ENCODE peak calls at places on chromosomes 2 and 18, in six cellular contexts. I is heart right ventricle, A is Calu3, Y is GM20000, D is fibroblast of pulmonary artery, U is endothelial cell. G is an unnamed sample.

GRCh38 chr18:41579185-41579584 is 375.8 kb upstream of the PIK3C3 start:
- DNase-seq in A (no peak), U (no peak), Y (no peak), I (no peak), D (peak), G (no peak)

GRCh38 chr2:183996825-183997823 is 601.2 kb upstream of the ZNF804A start:
- DNase-seq in Y (no peak), U (no peak), I (no peak), A (no peak), D (no peak), G (no peak)

GRCh38 chr2:197871780-197872456 is 67.5 kb downstream of the PLCL1 start:
- DNase-seq in A (no peak), I (no peak), Y (no peak), D (no peak), U (no peak), G (no peak)

GRCh38 chr2:74206180-74206688 is 7.8 kb downstream of the MTHFD2 start:
- DNase-seq in A (no peak), Y (peak), I (no peak), U (no peak), D (peak), G (no peak)

GRCh38 chr2:71685941-71686611 is 232.7 kb downstream of the DYSF start:
- DNase-seq in D (no peak), U (no peak), A (no peak), Y (no peak), I (no peak), G (no peak)

GRCh38 chr2:95760839-95761525 is 169.2 kb downstream of the TRIM43 start:
- DNase-seq in I (no peak), A (no peak), Y (no peak), U (no peak), D (peak), G (peak)

GRCh38 chr2:230394301-230394700 is 21.7 kb upstream of the SP100 start:
- DNase-seq in A (no peak), I (no peak), Y (no peak), U (no peak), D (no peak), G (no peak)

GRCh38 chr18:78798402-78799175 is 181.0 kb upstream of the SALL3 start:
- DNase-seq in Y (no peak), D (no peak), I (no peak), A (no peak), U (no peak), G (no peak)

GRCh38 chr2:3179208-3179607 is 198.4 kb downstream of the EIPR1 start:
- DNase-seq in Y (peak), A (no peak), U (peak), I (no peak), D (no peak), G (no peak)
- TF ChIP-seq CTCF in Y (peak), A (no peak), U (no peak), I (no peak), D (no peak), G (peak)

GRCh38 chr2:175282300-175282699 is 100.8 kb upstream of the ATP5MC3 start:
- DNase-seq in Y (peak), A (no peak), U (no peak), D (peak), I (no peak), G (peak)
- TF ChIP-seq CTCF in Y (no peak), A (peak), U (peak), D (peak), I (peak), G (peak)

DNA sequence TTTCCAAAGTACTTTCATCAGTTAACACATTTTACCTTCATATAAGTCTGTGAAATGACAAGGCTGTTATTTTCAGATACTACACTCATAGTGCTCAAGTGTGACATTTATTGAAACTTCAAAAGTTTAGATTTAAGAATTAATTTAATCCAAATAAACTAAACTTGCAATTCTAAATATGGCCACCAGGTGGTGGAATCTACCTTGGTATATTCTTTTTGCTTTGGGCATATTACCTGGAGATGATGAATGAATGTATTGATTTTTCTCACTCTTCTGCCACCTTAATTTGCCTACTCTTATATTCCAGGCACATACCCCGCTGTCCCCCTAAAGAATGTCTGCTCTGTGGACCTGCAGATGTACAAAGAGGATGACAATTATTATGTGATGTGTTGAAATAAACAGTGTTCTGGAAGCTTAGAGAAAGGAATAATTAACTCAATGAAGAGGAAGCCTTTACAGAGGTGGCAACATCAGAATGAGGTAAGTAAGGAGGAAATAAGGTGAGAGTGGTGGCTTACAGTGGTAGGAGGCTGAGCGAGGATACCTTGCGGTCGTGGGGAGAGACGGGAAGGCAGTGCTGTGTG is 179.7 kb downstream of the CELF4 start:
- DNase-seq in I (no peak), A (peak), Y (peak), U (no peak), D (peak), G (peak)
- TF ChIP-seq CTCF in I (peak), A (peak), Y (peak), U (peak), D (peak), G (peak)

GRCh38 chr18:3826021-3826420 is 376.0 kb downstream of the TGIF1 start:
- DNase-seq in Y (no peak), D (no peak), A (no peak), U (no peak), I (no peak), G (no peak)
- TF ChIP-seq CTCF in Y (no peak), D (no peak), A (no peak), U (no peak), I (no peak), G (no peak)

DNA sequence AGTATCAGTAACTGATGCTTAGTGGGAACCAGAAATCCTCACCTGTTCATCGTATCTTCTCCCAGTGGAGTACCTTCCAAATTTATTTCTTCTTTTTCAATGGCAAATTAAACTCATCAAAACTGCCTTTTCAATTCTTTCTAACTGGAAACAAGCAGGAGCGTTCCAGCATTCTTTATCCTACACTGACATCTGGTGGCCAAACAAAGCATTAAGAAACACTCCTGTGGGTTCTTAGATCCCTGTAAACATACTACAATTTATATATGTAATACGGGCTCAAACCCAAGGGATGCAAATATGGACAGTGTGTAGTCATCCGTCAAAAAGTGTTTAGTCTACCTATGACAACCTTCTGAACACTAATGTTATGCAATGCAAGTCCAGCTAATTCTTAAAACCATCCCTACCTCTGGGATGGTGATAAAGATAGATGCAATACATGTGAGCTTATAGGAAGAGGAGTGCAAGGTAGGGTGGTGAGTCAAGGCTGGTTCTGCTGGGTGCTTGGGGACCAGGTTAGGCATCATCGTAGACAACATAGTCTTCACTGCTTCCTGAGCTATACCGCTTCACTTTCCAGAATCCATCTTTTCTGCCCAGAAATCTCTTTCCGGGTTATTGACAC is 375.0 kb downstream of the CTNNA2 start:
- DNase-seq in Y (peak), A (peak), D (peak), U (peak), I (no peak), G (peak)
- TF ChIP-seq CTCF in Y (peak), A (peak), D (peak), U (peak), I (peak), G (peak)

DNA sequence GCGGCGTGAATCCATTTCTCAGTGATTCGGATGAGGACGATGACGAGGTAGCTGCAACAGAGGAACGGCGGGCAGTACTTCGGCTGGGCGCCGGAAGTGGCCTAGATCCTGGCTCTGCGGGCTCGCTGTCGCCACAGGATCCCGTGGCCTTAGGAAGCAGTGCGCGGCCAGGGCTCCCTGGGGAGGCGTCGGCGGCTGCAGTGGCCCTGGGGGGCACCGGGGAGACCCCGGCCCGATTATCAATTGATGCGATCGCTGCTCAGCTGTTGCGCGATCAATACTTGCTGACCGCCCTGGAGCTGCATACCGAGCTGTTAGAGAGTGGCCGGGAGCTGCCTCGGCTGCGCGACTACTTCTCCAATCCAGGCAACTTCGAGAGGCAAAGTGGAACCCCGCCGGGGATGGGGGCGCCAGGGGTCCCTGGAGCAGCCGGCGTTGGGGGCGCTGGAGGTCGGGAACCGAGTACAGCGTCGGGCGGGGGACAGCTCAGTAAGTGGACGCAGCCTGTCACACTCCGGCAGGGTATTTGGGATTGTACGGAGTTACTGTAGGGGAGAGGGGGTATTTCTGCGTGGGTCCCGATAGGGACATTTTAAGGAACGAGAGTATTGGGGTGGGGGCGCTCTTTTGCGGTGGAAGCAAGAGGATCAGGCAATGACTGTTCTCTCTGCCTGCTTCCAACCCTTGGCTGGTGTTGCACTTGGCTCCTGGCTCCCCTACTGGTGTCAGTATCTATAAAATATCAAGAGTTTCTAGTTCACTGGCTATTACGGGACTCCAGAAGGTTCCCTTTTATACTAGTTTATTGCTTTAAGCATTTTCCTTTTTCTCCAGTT is 706 bp downstream of the RELCH start:
- DNase-seq in A (peak), D (no peak), I (no peak), Y (peak), U (peak), G (peak)
- TF ChIP-seq CTCF in A (no peak), D (peak), I (no peak), Y (no peak), U (no peak), G (peak)